ENCODE peak calls at places on chromosomes 11 and 22, in ten cellular contexts. K is suprapubic skin, P is uterus, C is heart left ventricle, R is IMR-90, U is ovary, L is A549, W is H1, F is GM12891, A is Peyer's patch. H is an unnamed sample.

GRCh38 chr11:71236836-71237475 is 15.4 kb downstream of the SHANK2 start:
- DNase-seq in K (peak), P (no peak), C (no peak), R (no peak), U (no peak), L (no peak), W (no peak), F (no peak), A (peak), H (no peak)

GRCh38 chr11:6628526-6628925 is 9.3 kb upstream of the TPP1 start:
- DNase-seq in K (no peak), P (no peak), C (no peak), R (no peak), U (no peak), L (no peak), W (no peak), F (no peak), A (no peak), H (no peak)

GRCh38 chr11:57777969-57778317 is 16.3 kb downstream of the CTNND1 start:
- DNase-seq in K (no peak), P (no peak), C (peak), R (no peak), U (no peak), L (peak), W (no peak), F (no peak), A (peak), H (no peak)

GRCh38 chr11:61375709-61376108 is 13.5 kb downstream of the TMEM138 start:
- DNase-seq in K (no peak), P (no peak), C (no peak), R (no peak), U (no peak), L (no peak), W (no peak), F (no peak), A (no peak), H (no peak)

GRCh38 chr22:40463017-40463631 is 92.7 kb downstream of the SGSM3 start:
- DNase-seq in K (no peak), P (no peak), C (no peak), R (no peak), U (no peak), L (no peak), W (no peak), F (no peak), A (peak), H (no peak)

GRCh38 chr22:44085743-44086741 is 61.9 kb downstream of the PARVB start:
- DNase-seq in K (no peak), P (peak), C (peak), R (peak), U (peak), L (peak), W (no peak), F (peak), A (peak), H (peak)

GRCh38 chr11:291281-292210 is 2.6 kb downstream of the PGGHG start:
- DNase-seq in K (peak), P (no peak), C (peak), R (no peak), U (peak), L (no peak), W (no peak), F (no peak), A (peak), H (no peak)

GRCh38 chr11:9170450-9170849 is 79.1 kb upstream of the SCUBE2 start:
- DNase-seq in K (no peak), P (no peak), C (no peak), R (peak), U (no peak), L (peak), W (no peak), F (no peak), A (no peak), H (no peak)

GRCh38 chr11:68990995-68991780 is 10.4 kb upstream of the MRGPRD start:
- DNase-seq in K (peak), P (no peak), C (no peak), R (no peak), U (no peak), L (no peak), W (no peak), F (no peak), A (peak), H (no peak)

GRCh38 chr22:42808516-42808915 is 48.6 kb downstream of the ARFGAP3 start:
- DNase-seq in K (no peak), P (no peak), C (no peak), R (no peak), U (no peak), L (no peak), W (no peak), F (no peak), A (no peak), H (no peak)

GRCh38 chr11:17641792-17642350 is 77.5 kb upstream of the MYOD1 start:
- DNase-seq in K (peak), P (no peak), C (no peak), R (no peak), U (no peak), L (no peak), W (no peak), F (no peak), A (no peak), H (no peak)

GRCh38 chr11:87976009-87976408 is 199.2 kb downstream of the RAB38 start:
- DNase-seq in K (no peak), P (no peak), C (no peak), R (no peak), U (no peak), L (no peak), W (no peak), F (no peak), A (no peak), H (no peak)

GRCh38 chr11:111526501-111526900 is 11.9 kb downstream of the HOATZ start:
- DNase-seq in K (no peak), P (no peak), C (no peak), R (peak), U (no peak), L (peak), W (no peak), F (no peak), A (no peak), H (no peak)

GRCh38 chr22:23834830-23835772 is 3.7 kb downstream of the DERL3 start:
- DNase-seq in K (peak), P (no peak), C (peak), R (no peak), U (peak), L (no peak), W (no peak), F (no peak), A (peak), H (no peak)

GRCh38 chr11:45180888-45181594 is 34.6 kb downstream of the PRDM11 start:
- DNase-seq in K (no peak), P (peak), C (peak), R (peak), U (peak), L (peak), W (no peak), F (no peak), A (peak), H (peak)

GRCh38 chr22:42699281-42699681 is 21.4 kb downstream of the A4GALT start:
- DNase-seq in K (no peak), P (no peak), C (no peak), R (no peak), U (no peak), L (no peak), W (no peak), F (no peak), A (no peak), H (no peak)

GRCh38 chr11:121929581-121929980 is 186.4 kb downstream of the BLID start:
- DNase-seq in K (no peak), P (peak), C (peak), R (peak), U (peak), L (no peak), W (no peak), F (no peak), A (no peak), H (no peak)

GRCh38 chr11:93476796-93477195 is 66.4 kb downstream of the SMCO4 start:
- DNase-seq in K (no peak), P (no peak), C (no peak), R (peak), U (no peak), L (peak), W (no peak), F (no peak), A (no peak), H (no peak)

GRCh38 chr11:60872952-60873524 is 5.7 kb downstream of the ZP1 start:
- DNase-seq in K (no peak), P (no peak), C (peak), R (peak), U (no peak), L (no peak), W (peak), F (no peak), A (peak), H (peak)

GRCh38 chr11:1276061-1276790 is 33.2 kb downstream of the TOLLIP start:
- DNase-seq in K (no peak), P (peak), C (no peak), R (no peak), U (no peak), L (no peak), W (no peak), F (no peak), A (no peak), H (no peak)

GRCh38 chr22:42800731-42801536 is 56.1 kb downstream of the ARFGAP3 start:
- DNase-seq in K (no peak), P (no peak), C (no peak), R (no peak), U (no peak), L (no peak), W (no peak), F (no peak), A (no peak), H (no peak)

GRCh38 chr11:73414977-73415492 is 38.8 kb downstream of the RELT start:
- DNase-seq in K (no peak), P (no peak), C (no peak), R (peak), U (no peak), L (no peak), W (no peak), F (no peak), A (no peak), H (no peak)

GRCh38 chr11:120601566-120601965 is 90.0 kb downstream of the GRIK4 start:
- DNase-seq in K (no peak), P (no peak), C (no peak), R (peak), U (no peak), L (no peak), W (no peak), F (no peak), A (no peak), H (no peak)

GRCh38 chr11:44096360-44097188 is 1.1 kb downstream of the EXT2 start:
- DNase-seq in K (no peak), P (no peak), C (no peak), R (peak), U (no peak), L (peak), W (no peak), F (no peak), A (no peak), H (peak)

GRCh38 chr11:44078794-44079193 is 12.7 kb downstream of the ACCS start:
- DNase-seq in K (no peak), P (no peak), C (no peak), R (no peak), U (no peak), L (no peak), W (no peak), F (no peak), A (no peak), H (no peak)

GRCh38 chr11:69111578-69112247 is 44.0 kb upstream of the SMIM38 start:
- DNase-seq in K (no peak), P (no peak), C (peak), R (no peak), U (no peak), L (no peak), W (no peak), F (no peak), A (no peak), H (no peak)

GRCh38 chr11:16986434-16987204 is 27.6 kb downstream of the PLEKHA7 start:
- DNase-seq in K (no peak), P (no peak), C (no peak), R (no peak), U (peak), L (no peak), W (no peak), F (peak), A (peak), H (peak)

GRCh38 chr11:126919147-126919823 is 81.3 kb downstream of the KIRREL3 start:
- DNase-seq in K (no peak), P (no peak), C (no peak), R (no peak), U (no peak), L (no peak), W (no peak), F (no peak), A (no peak), H (no peak)

GRCh38 chr22:29072979-29073617 is at the start of gene KREMEN1:
- DNase-seq in K (no peak), P (peak), C (no peak), R (no peak), U (peak), L (no peak), W (peak), F (no peak), A (no peak), H (no peak)

GRCh38 chr22:29074276-29074625 is 1.4 kb downstream of the KREMEN1 start:
- DNase-seq in K (no peak), P (no peak), C (no peak), R (no peak), U (no peak), L (no peak), W (no peak), F (no peak), A (no peak), H (no peak)

GRCh38 chr22:29073618-29074275 is 912 bp downstream of the KREMEN1 start:
- DNase-seq in K (peak), P (peak), C (peak), R (no peak), U (peak), L (no peak), W (peak), F (no peak), A (peak), H (no peak)

GRCh38 chr22:29071261-29072045 is 1.4 kb upstream of the KREMEN1 start:
- DNase-seq in K (peak), P (peak), C (no peak), R (peak), U (peak), L (peak), W (peak), F (no peak), A (peak), H (no peak)

DNA sequence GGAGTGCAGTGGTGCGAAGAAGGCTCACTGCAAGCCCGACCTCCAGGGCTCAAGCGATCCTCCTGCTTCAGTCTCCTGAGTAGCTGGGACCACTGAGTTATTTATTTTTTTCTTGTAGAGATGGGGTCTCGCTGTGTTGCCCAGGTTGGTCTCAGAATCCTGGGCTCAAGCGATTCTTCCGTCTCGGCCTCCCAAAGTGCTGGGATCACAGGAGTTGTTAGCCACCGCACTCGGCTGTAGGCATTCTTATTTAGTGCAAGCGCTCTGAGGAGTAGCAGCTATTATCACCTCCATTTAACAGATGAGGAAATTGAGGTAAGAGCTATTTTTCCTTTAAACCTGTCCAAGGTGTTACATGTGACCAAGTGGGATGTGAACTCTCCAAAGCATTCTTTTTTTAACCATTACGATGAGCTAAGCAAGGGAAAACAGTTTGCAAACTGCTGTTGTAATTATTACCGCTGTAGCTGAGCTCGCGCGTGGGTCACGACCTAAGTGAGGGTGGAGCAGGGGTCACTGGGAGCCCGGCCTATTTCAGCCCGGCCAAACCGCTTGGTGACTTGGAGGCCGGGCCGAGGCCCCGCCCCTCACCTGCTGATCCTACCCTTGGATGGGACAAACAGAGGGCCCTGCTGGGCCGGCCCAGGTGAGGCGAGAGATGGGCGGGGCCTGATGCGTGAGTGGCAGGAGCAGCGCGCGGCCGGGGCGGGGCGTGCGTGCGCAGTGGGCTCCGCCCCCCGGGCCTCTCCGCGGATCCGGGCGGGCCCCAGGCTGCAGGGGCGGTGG is 449 bp upstream of the KREMEN1 start:
- DNase-seq in K (peak), P (peak), C (peak), R (peak), U (peak), L (peak), W (peak), F (peak), A (peak), H (peak)
- TF ChIP-seq POLR2A in K (no peak), P (no peak), C (no peak), R (no peak), U (no peak), L (no peak), W (no peak), F (no peak), A (no peak), H (no peak)

GRCh38 chr11:13883589-13883988 is 78.9 kb upstream of the SPON1 start:
- DNase-seq in K (no peak), P (no peak), C (no peak), R (no peak), U (no peak), L (no peak), W (no peak), F (no peak), A (no peak), H (no peak)

GRCh38 chr11:13881176-13881680 is 81.3 kb upstream of the SPON1 start:
- DNase-seq in K (no peak), P (no peak), C (no peak), R (no peak), U (no peak), L (no peak), W (no peak), F (no peak), A (no peak), H (no peak)

GRCh38 chr11:13878077-13878476 is 84.4 kb upstream of the SPON1 start:
- DNase-seq in K (no peak), P (no peak), C (no peak), R (no peak), U (no peak), L (no peak), W (no peak), F (no peak), A (no peak), H (no peak)

GRCh38 chr11:13883042-13883441 is 79.5 kb upstream of the SPON1 start:
- DNase-seq in K (no peak), P (no peak), C (no peak), R (no peak), U (no peak), L (no peak), W (no peak), F (no peak), A (no peak), H (no peak)

DNA sequence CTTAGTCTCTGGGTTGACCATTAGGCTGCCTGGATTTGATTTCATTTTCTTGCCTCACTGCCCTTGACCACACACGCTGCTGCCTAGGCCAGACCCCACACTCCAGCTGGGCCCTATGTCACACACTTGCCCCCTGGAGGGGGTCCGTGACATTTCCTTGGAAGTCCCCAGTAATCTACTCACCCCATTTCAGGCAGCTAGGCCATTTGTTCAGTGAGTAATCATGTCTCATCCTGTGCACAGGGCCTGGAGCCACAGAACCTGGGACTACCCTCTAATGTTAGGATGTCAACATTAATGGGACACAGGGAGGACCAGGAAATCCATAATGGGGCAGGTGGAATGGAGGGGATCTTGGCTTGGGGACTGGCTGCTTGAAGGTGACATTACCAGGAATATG is 81.8 kb upstream of the SPON1 start:
- DNase-seq in K (no peak), P (no peak), C (no peak), R (no peak), U (no peak), L (no peak), W (no peak), F (no peak), A (no peak), H (peak)
- TF ChIP-seq POLR2A in K (no peak), P (no peak), C (no peak), R (no peak), U (no peak), L (no peak), W (no peak), F (no peak), A (no peak), H (no peak)

DNA sequence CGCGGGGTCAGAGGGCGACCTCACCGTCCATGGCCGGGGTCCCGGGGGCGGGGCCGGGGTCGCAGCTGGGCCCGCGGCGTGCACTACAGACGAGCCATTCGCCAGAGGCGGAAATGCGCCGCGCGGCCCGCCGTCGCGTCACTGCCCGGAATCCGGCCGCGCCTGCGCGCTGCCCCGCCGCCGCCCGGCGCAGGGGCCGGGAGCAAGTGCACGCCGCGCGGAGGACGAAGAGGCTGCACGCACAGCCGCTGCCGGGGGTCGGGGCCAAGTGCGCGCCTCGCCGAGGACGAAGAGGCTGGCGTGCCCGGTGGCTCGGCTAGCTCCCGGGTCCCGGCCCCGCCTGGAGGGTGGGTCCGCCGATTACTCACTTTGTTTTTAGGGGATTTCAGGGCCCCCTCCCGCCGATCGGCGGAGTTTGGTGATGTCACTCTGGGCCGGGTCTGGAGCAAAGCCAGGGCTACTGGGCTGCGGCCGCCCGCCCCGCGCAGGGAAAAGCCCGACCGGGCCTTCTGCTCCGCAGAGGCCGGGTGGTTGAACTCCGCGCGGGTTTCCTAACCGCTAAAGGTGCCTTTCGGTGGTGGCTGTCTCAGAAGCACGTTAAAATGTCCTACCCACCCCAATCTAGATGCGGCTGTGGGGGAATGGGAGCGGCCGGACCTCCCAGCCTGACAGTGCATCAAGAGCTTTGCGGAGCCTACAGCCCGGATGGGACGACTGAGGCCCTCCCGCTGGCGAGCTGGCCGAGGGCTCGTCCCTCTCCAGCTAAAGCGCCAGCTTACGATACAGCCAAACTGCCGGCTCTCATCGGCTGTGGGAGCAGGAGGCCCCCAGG is at the start of gene RELA:
- DNase-seq in K (peak), P (peak), C (peak), R (peak), U (peak), L (peak), W (peak), F (peak), A (peak), H (peak)
- TF ChIP-seq POLR2A in K (peak), P (peak), C (peak), R (peak), U (peak), L (peak), W (no peak), F (no peak), A (peak), H (peak)

DNA sequence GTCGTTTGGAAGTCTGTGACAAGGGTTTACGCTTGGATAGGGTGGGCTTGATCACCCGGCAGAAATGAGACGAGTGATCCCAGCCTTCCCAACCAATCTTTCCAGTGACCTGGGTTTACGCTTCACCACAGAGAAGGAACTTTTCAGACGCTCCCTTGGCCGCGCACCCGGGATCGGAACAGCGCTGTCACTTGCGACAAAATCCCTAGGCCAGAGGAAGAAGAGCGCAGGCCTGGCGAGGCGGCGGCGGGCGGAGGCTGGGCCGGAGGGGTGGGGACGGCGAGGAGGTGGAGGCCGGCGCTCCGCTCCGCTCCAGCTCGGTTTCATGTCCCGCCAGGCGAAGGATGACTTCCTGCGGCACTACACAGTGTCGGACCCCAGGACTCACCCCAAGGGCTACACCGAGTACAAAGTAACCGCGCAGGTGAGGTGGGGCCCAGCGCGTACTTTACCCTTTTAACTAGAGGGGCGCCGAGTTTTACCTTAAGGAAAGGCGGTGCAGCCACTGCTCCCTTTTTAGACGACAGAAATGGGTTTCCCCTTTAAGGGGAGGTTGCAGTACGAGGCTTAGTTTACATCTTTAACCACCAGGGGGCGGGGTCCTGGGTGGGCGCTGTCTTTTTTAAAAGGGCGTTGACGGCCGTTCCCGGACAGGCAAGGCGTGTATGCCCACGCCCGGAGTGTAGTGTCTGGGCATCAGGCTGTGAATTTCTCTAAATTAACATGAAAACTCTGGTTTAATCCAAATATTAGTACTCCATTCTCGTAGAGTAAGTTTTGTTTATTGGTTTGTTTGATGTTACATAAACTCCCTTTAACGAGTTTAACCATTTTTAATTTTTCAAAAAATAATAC is at the start of gene SNX15:
- DNase-seq in K (peak), P (peak), C (peak), R (peak), U (peak), L (peak), W (peak), F (peak), A (peak), H (peak)
- TF ChIP-seq POLR2A in K (peak), P (peak), C (peak), R (no peak), U (peak), L (peak), W (no peak), F (peak), A (peak), H (peak)